ENCODE peak calls at places on chromosome 22, in seven cellular contexts. One of them, this sample, is unnamed.
A peak's percentile ranks its signal among the peaks of the same experiment; 100 is the strongest.

GRCh38 chr22:45218974-45219373 is 21.7 kb downstream of the KIAA0930 start:
- DNase-seq in SK-N-SH: peak; percentile 63
- DNase-seq in H1: no peak
- DNase-seq in HepG2: no peak
- DNase-seq in K562: no peak
- DNase-seq in GM12892: no peak
- DNase-seq in GM12878: peak; percentile 20
- DNase-seq in this sample: peak; percentile 59

GRCh38 chr22:41256254-41256897 is 15.6 kb upstream of the CHADL start:
- DNase-seq in HepG2: no peak
- DNase-seq in K562: no peak
- DNase-seq in GM12878: no peak
- DNase-seq in H1: no peak
- DNase-seq in GM12892: no peak
- DNase-seq in SK-N-SH: no peak
- DNase-seq in this sample: no peak

GRCh38 chr22:34639911-34640310 is 426.0 kb upstream of the ISX start:
- DNase-seq in HepG2: no peak
- DNase-seq in GM12892: no peak
- DNase-seq in GM12878: no peak
- DNase-seq in H1: no peak
- DNase-seq in K562: no peak
- DNase-seq in SK-N-SH: no peak
- DNase-seq in this sample: no peak

GRCh38 chr22:50173221-50173982 is 2.9 kb downstream of the PANX2 start:
- DNase-seq in SK-N-SH: no peak
- DNase-seq in GM12892: peak; percentile 66
- DNase-seq in K562: no peak
- DNase-seq in GM12878: no peak
- DNase-seq in HepG2: no peak
- DNase-seq in H1: no peak
- DNase-seq in this sample: no peak

GRCh38 chr22:23763579-23764331 is 965 bp downstream of the C22orf15 start:
- DNase-seq in HepG2: no peak
- DNase-seq in GM12892: no peak
- DNase-seq in K562: peak; percentile 29
- DNase-seq in H1: peak; percentile 76
- DNase-seq in GM12878: no peak
- DNase-seq in SK-N-SH: peak; percentile 25
- DNase-seq in this sample: peak; percentile 47

GRCh38 chr22:27331526-27332281 is 469.9 kb downstream of the MN1 start:
- DNase-seq in K562: no peak
- DNase-seq in HepG2: peak; percentile 6
- DNase-seq in SK-N-SH: peak; percentile 81
- DNase-seq in GM12878: no peak
- DNase-seq in H1: peak; percentile 73
- DNase-seq in GM12892: no peak
- DNase-seq in this sample: no peak

GRCh38 chr22:26681395-26681821 is 24.0 kb downstream of the MIAT start:
- DNase-seq in H1: peak; percentile 60
- DNase-seq in GM12892: no peak
- DNase-seq in K562: no peak
- DNase-seq in SK-N-SH: no peak
- DNase-seq in GM12878: no peak
- DNase-seq in HepG2: no peak
- DNase-seq in this sample: no peak

GRCh38 chr22:26981111-26981510 is 323.7 kb downstream of the MIAT start:
- DNase-seq in GM12878: no peak
- DNase-seq in HepG2: no peak
- DNase-seq in K562: no peak
- DNase-seq in H1: no peak
- DNase-seq in GM12892: no peak
- DNase-seq in SK-N-SH: no peak
- DNase-seq in this sample: no peak

GRCh38 chr22:42347281-42347824 is 76.9 kb upstream of the TCF20 start:
- DNase-seq in SK-N-SH: peak; percentile 52
- DNase-seq in GM12878: no peak
- DNase-seq in HepG2: no peak
- DNase-seq in GM12892: no peak
- DNase-seq in K562: no peak
- DNase-seq in H1: no peak
- DNase-seq in this sample: no peak

GRCh38 chr22:32499666-32500065 is 25.1 kb downstream of the FBXO7 start:
- DNase-seq in H1: no peak
- DNase-seq in GM12878: no peak
- DNase-seq in SK-N-SH: no peak
- DNase-seq in GM12892: no peak
- DNase-seq in HepG2: no peak
- DNase-seq in K562: no peak
- DNase-seq in this sample: no peak

GRCh38 chr22:41074061-41074460 is 18.3 kb upstream of the EP300 start:
- DNase-seq in K562: no peak
- DNase-seq in GM12878: no peak
- DNase-seq in H1: no peak
- DNase-seq in SK-N-SH: no peak
- DNase-seq in GM12892: no peak
- DNase-seq in HepG2: no peak
- DNase-seq in this sample: no peak

GRCh38 chr22:42275970-42276369 is 5.5 kb upstream of the TCF20 start:
- DNase-seq in H1: no peak
- DNase-seq in GM12878: no peak
- DNase-seq in GM12892: no peak
- DNase-seq in SK-N-SH: no peak
- DNase-seq in K562: no peak
- DNase-seq in HepG2: no peak
- DNase-seq in this sample: no peak

GRCh38 chr22:30438559-30438958 is 13.0 kb downstream of the MTFP1 start:
- DNase-seq in SK-N-SH: no peak
- DNase-seq in K562: no peak
- DNase-seq in GM12878: no peak
- DNase-seq in H1: no peak
- DNase-seq in GM12892: no peak
- DNase-seq in HepG2: no peak
- DNase-seq in this sample: no peak

GRCh38 chr22:39457546-39458442 is 982 bp downstream of the MGAT3 start:
- DNase-seq in H1: no peak
- DNase-seq in HepG2: no peak
- DNase-seq in GM12892: peak; percentile 71
- DNase-seq in GM12878: no peak
- DNase-seq in K562: peak; percentile 73
- DNase-seq in SK-N-SH: peak; percentile 78
- DNase-seq in this sample: peak; percentile 68

GRCh38 chr22:23219787-23220484 is 39.6 kb downstream of the BCR start:
- DNase-seq in K562: peak; percentile 90
- DNase-seq in HepG2: no peak
- DNase-seq in H1: no peak
- DNase-seq in GM12892: no peak
- DNase-seq in SK-N-SH: no peak
- DNase-seq in GM12878: peak; percentile 67
- DNase-seq in this sample: peak; percentile 53

GRCh38 chr22:39238966-39239510 is 5.7 kb downstream of the PDGFB start:
- DNase-seq in HepG2: no peak
- DNase-seq in GM12892: no peak
- DNase-seq in K562: no peak
- DNase-seq in H1: no peak
- DNase-seq in GM12878: no peak
- DNase-seq in SK-N-SH: peak; percentile 53
- DNase-seq in this sample: no peak

GRCh38 chr22:19874307-19875060 is 19.8 kb upstream of the GNB1L start:
- DNase-seq in H1: peak; percentile 51
- DNase-seq in GM12878: no peak
- DNase-seq in SK-N-SH: peak; percentile 31
- DNase-seq in K562: no peak
- DNase-seq in HepG2: no peak
- DNase-seq in GM12892: peak; percentile 15
- DNase-seq in this sample: peak; percentile 15
- TF ChIP-seq POLR2AphosphoS5 in H1: no peak
- TF ChIP-seq POLR2AphosphoS5 in GM12878: no peak
- TF ChIP-seq POLR2AphosphoS5 in SK-N-SH: no peak
- TF ChIP-seq POLR2AphosphoS5 in K562: no peak
- TF ChIP-seq POLR2AphosphoS5 in HepG2: no peak
- TF ChIP-seq POLR2AphosphoS5 in GM12892: no peak
- TF ChIP-seq POLR2AphosphoS5 in this sample: no peak

DNA sequence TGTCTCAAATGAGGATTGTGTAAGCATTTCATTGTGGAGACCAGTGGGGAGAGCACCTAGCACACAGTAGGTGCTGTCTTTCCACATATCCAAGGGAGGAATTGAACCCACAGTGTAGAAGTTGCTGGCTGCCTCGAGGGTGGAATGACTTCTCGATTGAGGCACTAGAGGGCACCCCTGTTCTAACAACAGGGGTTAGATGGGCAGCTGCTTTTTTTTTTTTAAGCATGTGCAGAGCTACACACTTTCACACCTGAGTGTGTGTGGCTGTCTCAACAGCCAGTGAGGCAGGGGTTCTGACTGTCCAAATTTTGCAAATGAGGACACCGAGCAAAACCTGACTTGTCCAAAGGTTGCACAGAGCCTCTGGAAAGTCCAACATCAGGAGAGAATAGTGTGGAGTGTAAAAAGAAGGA is 118.2 kb upstream of the CRYBB3 start:
- DNase-seq in GM12878: no peak
- DNase-seq in SK-N-SH: peak; percentile 58
- DNase-seq in K562: peak; percentile 45
- DNase-seq in H1: peak; percentile 66
- DNase-seq in HepG2: peak; percentile 56
- DNase-seq in GM12892: no peak
- DNase-seq in this sample: no peak
- TF ChIP-seq TAF1 in GM12878: no peak
- TF ChIP-seq TAF1 in SK-N-SH: no peak
- TF ChIP-seq TAF1 in K562: no peak
- TF ChIP-seq TAF1 in H1: no peak
- TF ChIP-seq TAF1 in HepG2: no peak
- TF ChIP-seq TAF1 in GM12892: no peak
- TF ChIP-seq TAF1 in this sample: no peak

DNA sequence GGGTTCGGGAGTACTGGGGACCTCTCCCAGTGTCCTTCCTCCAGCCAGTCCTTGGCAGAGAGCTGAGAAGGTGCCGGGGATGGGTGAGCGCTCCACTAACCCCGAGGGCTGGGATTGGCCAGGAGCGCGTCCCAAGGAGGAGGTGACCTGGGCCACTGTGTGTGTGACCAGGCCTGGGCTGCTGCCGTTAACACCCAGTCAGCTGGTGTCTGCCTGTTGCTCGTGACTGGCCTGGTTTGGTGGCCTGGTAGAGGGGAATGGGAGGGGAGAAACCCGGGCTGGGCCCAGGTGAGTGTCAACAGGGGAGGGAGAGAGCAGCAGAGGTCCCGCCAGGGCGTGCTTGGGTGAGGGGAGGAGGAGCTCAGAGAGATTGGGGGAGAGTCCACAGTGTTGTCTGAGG is 29.9 kb upstream of the GRAMD4 start:
- DNase-seq in H1: no peak
- DNase-seq in K562: no peak
- DNase-seq in GM12878: no peak
- DNase-seq in GM12892: no peak
- DNase-seq in SK-N-SH: no peak
- DNase-seq in HepG2: no peak
- DNase-seq in this sample: no peak
- TF ChIP-seq POLR2AphosphoS5 in H1: no peak
- TF ChIP-seq POLR2AphosphoS5 in K562: no peak
- TF ChIP-seq POLR2AphosphoS5 in GM12878: no peak
- TF ChIP-seq POLR2AphosphoS5 in GM12892: no peak
- TF ChIP-seq POLR2AphosphoS5 in SK-N-SH: no peak
- TF ChIP-seq POLR2AphosphoS5 in HepG2: no peak
- TF ChIP-seq POLR2AphosphoS5 in this sample: no peak

DNA sequence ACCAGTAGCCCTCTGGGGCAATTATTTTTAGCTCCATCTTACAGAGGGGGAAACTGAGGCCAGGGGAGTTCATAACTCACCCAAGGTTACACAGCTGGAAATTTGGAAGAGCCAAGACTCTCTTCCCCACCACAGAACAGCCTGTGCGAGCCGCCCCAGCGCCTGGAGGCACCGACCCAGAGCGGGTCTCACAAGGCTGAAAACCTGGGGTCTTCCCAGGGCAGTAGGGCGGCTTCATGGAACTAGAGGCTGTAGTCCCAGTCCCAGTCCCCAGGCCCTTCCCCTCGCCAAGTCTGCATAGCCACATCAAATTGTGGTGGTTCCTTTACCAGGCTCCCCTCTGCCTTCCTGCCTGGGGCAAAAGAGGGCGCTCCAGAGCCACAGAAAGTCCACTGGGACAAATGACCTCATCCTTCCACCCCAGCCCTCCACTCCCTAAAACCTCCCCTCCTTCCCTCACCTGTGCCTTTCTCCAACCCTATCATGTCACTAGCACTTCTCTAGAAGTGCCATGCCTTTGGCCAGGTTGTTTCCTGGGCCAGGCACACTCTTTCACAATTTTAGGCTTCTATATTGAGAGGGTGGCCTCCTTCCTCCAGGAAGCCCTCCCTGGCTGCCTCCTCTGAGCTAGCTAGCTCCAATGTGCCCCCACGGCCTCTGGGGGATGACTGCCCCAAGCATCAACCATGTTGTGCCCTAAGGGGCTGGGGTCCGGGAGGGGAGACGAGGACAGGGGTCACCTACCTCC is 15.2 kb upstream of the CDC42EP1 start:
- DNase-seq in GM12892: no peak
- DNase-seq in GM12878: no peak
- DNase-seq in SK-N-SH: peak; percentile 56
- DNase-seq in K562: no peak
- DNase-seq in HepG2: peak; percentile 81
- DNase-seq in H1: peak; percentile 95
- DNase-seq in this sample: peak; percentile 64
- TF ChIP-seq TAF1 in GM12892: no peak
- TF ChIP-seq TAF1 in GM12878: no peak
- TF ChIP-seq TAF1 in SK-N-SH: no peak
- TF ChIP-seq TAF1 in K562: no peak
- TF ChIP-seq TAF1 in HepG2: no peak
- TF ChIP-seq TAF1 in H1: no peak
- TF ChIP-seq TAF1 in this sample: no peak

This sample was measured in GM12891.